ENCODE peak calls at places on chromosomes 13 and 19, in nine cellular contexts. Y is CD8-positive, alpha-beta memory T cell; B is A172; P is aorta; O is activated CD4-positive, alpha-beta T cell treated with anti-CD3 and anti-CD28 coated beads, Interleukin-2, amount 50 U/mL, for 4 hours; V is PC-3; Q is CD8-positive, alpha-beta T cell; J is stimulated activated CD4-positive, alpha-beta T cell treated with anti-CD3 and anti-CD28 coated beads, Interleukin-2, amount 100 ng/mL, for 48 hours; F is HEK293T. I is an unnamed sample.

GRCh38 chr19:46571495-46571894 is 29.6 kb upstream of the CALM3 start:
- DNase-seq in Y (no peak), B (peak), P (no peak), O (no peak), V (peak), Q (no peak), J (no peak), F (peak), I (no peak)

GRCh38 chr13:74114202-74114601 is 20.0 kb downstream of the KLF12 start:
- DNase-seq in Y (no peak), B (peak), P (no peak), O (no peak), V (peak), Q (no peak), J (no peak), F (no peak), I (no peak)

GRCh38 chr19:46660008-46660517 is 919 bp downstream of the DACT3 start:
- DNase-seq in Y (no peak), B (no peak), P (peak), O (no peak), V (no peak), Q (no peak), J (no peak), F (peak), I (no peak)

GRCh38 chr19:46211201-46211881 is 18.2 kb upstream of the IGFL1 start:
- DNase-seq in Y (no peak), B (peak), P (peak), O (no peak), V (peak), Q (no peak), J (no peak), F (no peak), I (no peak)

GRCh38 chr19:35486268-35486708 is 4.0 kb downstream of the KRTDAP start:
- DNase-seq in Y (no peak), B (no peak), P (no peak), O (no peak), V (no peak), Q (no peak), J (no peak), F (no peak), I (no peak)

GRCh38 chr13:109722068-109722467 is 64.3 kb downstream of the IRS2 start:
- DNase-seq in Y (no peak), B (no peak), P (no peak), O (no peak), V (no peak), Q (no peak), J (no peak), F (no peak), I (no peak)

GRCh38 chr13:44340508-44340907 is 33.1 kb upstream of the SERP2 start:
- DNase-seq in Y (no peak), B (no peak), P (no peak), O (no peak), V (no peak), Q (no peak), J (no peak), F (no peak), I (no peak)

GRCh38 chr19:6739884-6740588 is 556 bp downstream of the TRIP10 start:
- DNase-seq in Y (peak), B (no peak), P (no peak), O (no peak), V (no peak), Q (no peak), J (no peak), F (no peak), I (no peak)

GRCh38 chr19:58009666-58010301 is 7.2 kb upstream of the ZNF606 start:
- DNase-seq in Y (peak), B (no peak), P (peak), O (peak), V (peak), Q (peak), J (peak), F (no peak), I (no peak)

GRCh38 chr19:37990362-37990761 is 83.4 kb downstream of the SIPA1L3 start:
- DNase-seq in Y (no peak), B (peak), P (no peak), O (no peak), V (peak), Q (no peak), J (no peak), F (no peak), I (no peak)

GRCh38 chr13:109868583-109869311 is 82.4 kb upstream of the IRS2 start:
- DNase-seq in Y (no peak), B (peak), P (no peak), O (no peak), V (peak), Q (no peak), J (no peak), F (no peak), I (no peak)

GRCh38 chr13:111118898-111119607 is 3.9 kb downstream of the ARHGEF7 start:
- DNase-seq in Y (no peak), B (no peak), P (no peak), O (no peak), V (no peak), Q (no peak), J (no peak), F (no peak), I (no peak)

GRCh38 chr13:99908129-99908805 is 63.3 kb downstream of the ZIC5 start:
- DNase-seq in Y (no peak), B (no peak), P (no peak), O (no peak), V (no peak), Q (no peak), J (no peak), F (no peak), I (no peak)

GRCh38 chr13:33676700-33677048 is 141.3 kb upstream of the RFC3 start:
- DNase-seq in Y (no peak), B (peak), P (no peak), O (no peak), V (peak), Q (no peak), J (no peak), F (peak), I (no peak)

GRCh38 chr13:48476215-48476614 is 56.7 kb downstream of the RCBTB2 start:
- DNase-seq in Y (no peak), B (no peak), P (no peak), O (no peak), V (no peak), Q (no peak), J (no peak), F (no peak), I (no peak)

GRCh38 chr13:30869491-30869890 is 36.6 kb upstream of the MEDAG start:
- DNase-seq in Y (no peak), B (peak), P (peak), O (no peak), V (no peak), Q (no peak), J (no peak), F (no peak), I (no peak)

GRCh38 chr19:56764296-56764695 is 76.2 kb downstream of the PEG3 start:
- DNase-seq in Y (no peak), B (no peak), P (no peak), O (no peak), V (peak), Q (no peak), J (no peak), F (no peak), I (no peak)

GRCh38 chr13:73934215-73934623 is 200.0 kb downstream of the KLF12 start:
- DNase-seq in Y (no peak), B (peak), P (no peak), O (no peak), V (peak), Q (no peak), J (no peak), F (no peak), I (no peak)

GRCh38 chr13:41458187-41458938 is 1.0 kb downstream of the RGCC start:
- DNase-seq in Y (peak), B (no peak), P (peak), O (peak), V (peak), Q (peak), J (peak), F (peak), I (no peak)

GRCh38 chr19:43781630-43782310 is 997 bp upstream of the KCNN4 start:
- DNase-seq in Y (no peak), B (no peak), P (peak), O (no peak), V (peak), Q (no peak), J (no peak), F (no peak), I (no peak)

GRCh38 chr13:28718186-28718537 is 608 bp downstream of the SLC46A3 start:
- DNase-seq in Y (no peak), B (peak), P (no peak), O (no peak), V (no peak), Q (no peak), J (no peak), F (no peak), I (no peak)

GRCh38 chr13:76904507-76904906 is 18.3 kb upstream of the KCTD12 start:
- DNase-seq in Y (no peak), B (no peak), P (no peak), O (no peak), V (no peak), Q (no peak), J (no peak), F (no peak), I (no peak)

GRCh38 chr19:32234663-32235217 is 110.7 kb upstream of the ZNF507 start:
- DNase-seq in Y (no peak), B (no peak), P (no peak), O (no peak), V (no peak), Q (no peak), J (no peak), F (no peak), I (no peak)

GRCh38 chr19:46660601-46661019 is 372 bp downstream of the DACT3 start:
- DNase-seq in Y (no peak), B (no peak), P (peak), O (no peak), V (no peak), Q (no peak), J (no peak), F (no peak), I (no peak)

GRCh38 chr13:33140161-33140560 is 123.9 kb downstream of the KL start:
- DNase-seq in Y (no peak), B (no peak), P (no peak), O (no peak), V (no peak), Q (no peak), J (no peak), F (no peak), I (no peak)